ENCODE peak calls at places on chromosomes 1 and 21, in four cellular contexts. J is heart left ventricle; C is activated CD4-positive, alpha-beta T cell treated with anti-CD3 and anti-CD28 coated beads for 36 hours; D is gastrocnemius medialis. E is an unnamed sample.

GRCh38 chr1:198491596-198491995 is 48.9 kb downstream of the ATP6V1G3 start:
- ATAC-seq in C (no peak), D (no peak), J (no peak), E (no peak)

GRCh38 chr1:160451119-160451858 is 50.9 kb downstream of the VANGL2 start:
- ATAC-seq in D (no peak), C (peak; percentile 33), J (no peak), E (peak; percentile 15)

GRCh38 chr1:10211805-10212405 is 1.5 kb downstream of the KIF1B start:
- ATAC-seq in J (peak; percentile 1), C (peak; percentile 21), D (peak; percentile 71), E (no peak)

GRCh38 chr21:41295721-41296254 is 20.8 kb upstream of the FAM3B start:
- ATAC-seq in D (no peak), C (no peak), J (no peak), E (no peak)

GRCh38 chr1:5141750-5142149 is 487.3 kb downstream of the AJAP1 start:
- ATAC-seq in D (no peak), C (no peak), J (no peak), E (no peak)

GRCh38 chr1:219298581-219299148 is 125.0 kb downstream of the LYPLAL1 start:
- ATAC-seq in D (no peak), J (peak; percentile 61), C (no peak), E (no peak)

GRCh38 chr1:155993595-155993994 is 15.2 kb upstream of the ARHGEF2 start:
- ATAC-seq in J (no peak), C (no peak), D (no peak), E (no peak)

GRCh38 chr1:63705058-63705457 is 68.8 kb upstream of the ROR1 start:
- ATAC-seq in J (no peak), C (no peak), D (no peak), E (no peak)

GRCh38 chr1:165580931-165581871 is 37.4 kb downstream of the LRRC52 start:
- ATAC-seq in J (no peak), C (no peak), D (no peak), E (no peak)

GRCh38 chr1:112325504-112325903 is 70.5 kb upstream of the CTTNBP2NL start:
- ATAC-seq in D (peak; percentile 30), C (no peak), J (peak; percentile 71), E (no peak)

GRCh38 chr1:110872745-110873435 is at the start of gene CD53:
- ATAC-seq in C (peak; percentile 33), D (no peak), J (peak; percentile 74), E (peak; percentile 26)

GRCh38 chr21:46048926-46049889 is 48.7 kb upstream of the COL6A2 start:
- ATAC-seq in D (peak; percentile 95), C (no peak), J (peak; percentile 95), E (no peak)

GRCh38 chr1:58047265-58047858 is 499.2 kb downstream of the OMA1 start:
- ATAC-seq in J (no peak), D (no peak), C (no peak), E (no peak)

GRCh38 chr1:160193832-160194736 is 3.7 kb downstream of the CASQ1 start:
- ATAC-seq in J (no peak), C (no peak), D (no peak), E (no peak)

GRCh38 chr1:117544509-117545109 is 61.2 kb upstream of the TENT5C start:
- ATAC-seq in J (no peak), D (no peak), C (no peak), E (no peak)

GRCh38 chr1:198771562-198772153 is 132.8 kb downstream of the PTPRC start:
- ATAC-seq in D (no peak), J (no peak), C (peak; percentile 70), E (no peak)

GRCh38 chr1:27504588-27505419 is 14.8 kb upstream of the WASF2 start:
- ATAC-seq in J (peak; percentile 95), C (no peak), D (peak; percentile 73), E (no peak)

GRCh38 chr1:119373465-119373864 is 4.9 kb downstream of the HAO2 start:
- ATAC-seq in J (no peak), D (no peak), C (peak; percentile 87), E (peak; percentile 74)

GRCh38 chr1:230149751-230150584 is 82.9 kb downstream of the GALNT2 start:
- ATAC-seq in D (no peak), C (peak; percentile 70), J (no peak), E (no peak)

GRCh38 chr1:15308621-15309027 is 61.6 kb downstream of the FHAD1 start:
- ATAC-seq in D (no peak), J (no peak), C (no peak), E (no peak)

GRCh38 chr1:147267711-147268110 is 25.2 kb downstream of the CHD1L start:
- ATAC-seq in D (no peak), C (no peak), J (no peak), E (no peak)

GRCh38 chr1:239909894-239910293 is 181.8 kb upstream of the FMN2 start:
- ATAC-seq in J (no peak), D (peak; percentile 39), C (no peak), E (no peak)

GRCh38 chr1:43673261-43673660 is 23.3 kb downstream of the KDM4A start:
- ATAC-seq in C (no peak), D (no peak), J (no peak), E (no peak)

GRCh38 chr1:67570473-67571143 is 114.4 kb upstream of the GADD45A start:
- ATAC-seq in J (peak; percentile 58), C (no peak), D (peak; percentile 7), E (no peak)

GRCh38 chr1:181190362-181191035 is 102.0 kb downstream of the IER5 start:
- ATAC-seq in D (no peak), C (peak; percentile 14), J (no peak), E (no peak)

GRCh38 chr1:85697895-85698294 is 10.3 kb downstream of the ZNHIT6 start:
- ATAC-seq in J (peak; percentile 68), C (no peak), D (no peak), E (no peak)

GRCh38 chr1:212238552-212238951 is 46.7 kb upstream of the PPP2R5A start:
- ATAC-seq in J (peak; percentile 45), C (no peak), D (no peak), E (no peak)

E was measured in activated T-helper 17 cell treated with anti-CD3 and anti-CD28 coated beads, Interleukin-2, amount 50 U/mL, for 72 hours.